ENCODE peak calls at places on chromosomes 13 and 19, in six cellular contexts. One of them, this sample, is unnamed.

GRCh38 chr19:34900245-34900644 is 26.5 kb upstream of the ZNF30 start:
- DNase-seq in A549: no peak
- DNase-seq in tibial nerve: no peak
- DNase-seq in IMR-90: no peak
- DNase-seq in AG04450: no peak
- DNase-seq in lower lobe of right lung: no peak
- DNase-seq in this sample: no peak

GRCh38 chr13:89267734-89268133 is 1596.6 kb downstream of the SLITRK5 start:
- DNase-seq in A549: no peak
- DNase-seq in tibial nerve: no peak
- DNase-seq in IMR-90: no peak
- DNase-seq in AG04450: no peak
- DNase-seq in lower lobe of right lung: no peak
- DNase-seq in this sample: no peak

GRCh38 chr13:48132961-48133360 is 38.1 kb upstream of the MED4 start:
- DNase-seq in A549: no peak
- DNase-seq in tibial nerve: no peak
- DNase-seq in IMR-90: no peak
- DNase-seq in AG04450: no peak
- DNase-seq in lower lobe of right lung: no peak
- DNase-seq in this sample: no peak

GRCh38 chr13:37640499-37640898 is 41.9 kb upstream of the POSTN start:
- DNase-seq in A549: peak; percentile 4
- DNase-seq in tibial nerve: no peak
- DNase-seq in IMR-90: peak; percentile 86
- DNase-seq in AG04450: peak; percentile 55
- DNase-seq in lower lobe of right lung: no peak
- DNase-seq in this sample: no peak

GRCh38 chr19:31126236-31126635 is 223.0 kb downstream of the TSHZ3 start:
- DNase-seq in A549: no peak
- DNase-seq in tibial nerve: no peak
- DNase-seq in IMR-90: no peak
- DNase-seq in AG04450: no peak
- DNase-seq in lower lobe of right lung: no peak
- DNase-seq in this sample: peak; percentile 15

GRCh38 chr13:48586591-48587103 is 53.8 kb upstream of the RCBTB2 start:
- DNase-seq in A549: no peak
- DNase-seq in tibial nerve: no peak
- DNase-seq in IMR-90: peak; percentile 11
- DNase-seq in AG04450: no peak
- DNase-seq in lower lobe of right lung: no peak
- DNase-seq in this sample: no peak

GRCh38 chr19:2048104-2048958 is 2.7 kb downstream of the MKNK2 start:
- DNase-seq in A549: no peak
- DNase-seq in tibial nerve: no peak
- DNase-seq in IMR-90: no peak
- DNase-seq in AG04450: no peak
- DNase-seq in lower lobe of right lung: no peak
- DNase-seq in this sample: no peak

GRCh38 chr13:41488124-41488523 is 30.8 kb downstream of the RGCC start:
- DNase-seq in A549: no peak
- DNase-seq in tibial nerve: no peak
- DNase-seq in IMR-90: no peak
- DNase-seq in AG04450: no peak
- DNase-seq in lower lobe of right lung: no peak
- DNase-seq in this sample: no peak

GRCh38 chr13:42985312-42986175 is 6.5 kb downstream of the EPSTI1 start:
- DNase-seq in A549: no peak
- DNase-seq in tibial nerve: no peak
- DNase-seq in IMR-90: no peak
- DNase-seq in AG04450: no peak
- DNase-seq in lower lobe of right lung: no peak
- DNase-seq in this sample: no peak

GRCh38 chr13:99969934-99970760 is 1.4 kb downstream of the ZIC5 start:
- DNase-seq in A549: no peak
- DNase-seq in tibial nerve: no peak
- DNase-seq in IMR-90: no peak
- DNase-seq in AG04450: no peak
- DNase-seq in lower lobe of right lung: no peak
- DNase-seq in this sample: no peak

GRCh38 chr13:40031031-40031430 is 375.6 kb downstream of the COG6 start:
- DNase-seq in A549: no peak
- DNase-seq in tibial nerve: no peak
- DNase-seq in IMR-90: peak; percentile 16
- DNase-seq in AG04450: peak; percentile 2
- DNase-seq in lower lobe of right lung: no peak
- DNase-seq in this sample: no peak

GRCh38 chr19:46355234-46355990 is 8.5 kb downstream of the PPP5C start:
- DNase-seq in A549: no peak
- DNase-seq in tibial nerve: no peak
- DNase-seq in IMR-90: no peak
- DNase-seq in AG04450: no peak
- DNase-seq in lower lobe of right lung: no peak
- DNase-seq in this sample: no peak

GRCh38 chr19:10419646-10420443 is 493 bp upstream of the PDE4A start:
- DNase-seq in A549: peak; percentile 70
- DNase-seq in tibial nerve: no peak
- DNase-seq in IMR-90: peak; percentile 61
- DNase-seq in AG04450: no peak
- DNase-seq in lower lobe of right lung: no peak
- DNase-seq in this sample: no peak

GRCh38 chr13:80962855-80963254 is 621.9 kb upstream of the SPRY2 start:
- DNase-seq in A549: no peak
- DNase-seq in tibial nerve: no peak
- DNase-seq in IMR-90: no peak
- DNase-seq in AG04450: no peak
- DNase-seq in lower lobe of right lung: no peak
- DNase-seq in this sample: no peak

GRCh38 chr19:33158365-33158764 is 26.5 kb downstream of the WDR88 start:
- DNase-seq in A549: no peak
- DNase-seq in tibial nerve: no peak
- DNase-seq in IMR-90: no peak
- DNase-seq in AG04450: no peak
- DNase-seq in lower lobe of right lung: no peak
- DNase-seq in this sample: no peak

GRCh38 chr13:44068737-44069136 is 189.0 kb downstream of the LACC1 start:
- DNase-seq in A549: no peak
- DNase-seq in tibial nerve: no peak
- DNase-seq in IMR-90: peak; percentile 86
- DNase-seq in AG04450: peak; percentile 39
- DNase-seq in lower lobe of right lung: no peak
- DNase-seq in this sample: no peak

GRCh38 chr13:24683833-24684599 is 3.8 kb downstream of the ATP12A start:
- DNase-seq in A549: peak; percentile 61
- DNase-seq in tibial nerve: peak; percentile 41
- DNase-seq in IMR-90: peak; percentile 23
- DNase-seq in AG04450: no peak
- DNase-seq in lower lobe of right lung: peak; percentile 65
- DNase-seq in this sample: no peak

GRCh38 chr13:109941951-109942350 is 155.6 kb upstream of the IRS2 start:
- DNase-seq in A549: no peak
- DNase-seq in tibial nerve: no peak
- DNase-seq in IMR-90: peak; percentile 48
- DNase-seq in AG04450: no peak
- DNase-seq in lower lobe of right lung: no peak
- DNase-seq in this sample: no peak

GRCh38 chr13:77422724-77423123 is 95.8 kb upstream of the MYCBP2 start:
- DNase-seq in A549: no peak
- DNase-seq in tibial nerve: no peak
- DNase-seq in IMR-90: no peak
- DNase-seq in AG04450: no peak
- DNase-seq in lower lobe of right lung: no peak
- DNase-seq in this sample: no peak

GRCh38 chr13:61156753-61157152 is 258.9 kb downstream of the PCDH20 start:
- DNase-seq in A549: no peak
- DNase-seq in tibial nerve: no peak
- DNase-seq in IMR-90: no peak
- DNase-seq in AG04450: no peak
- DNase-seq in lower lobe of right lung: no peak
- DNase-seq in this sample: no peak

GRCh38 chr13:114148521-114148855 is 16.1 kb upstream of the RASA3 start:
- DNase-seq in A549: no peak
- DNase-seq in tibial nerve: no peak
- DNase-seq in IMR-90: no peak
- DNase-seq in AG04450: no peak
- DNase-seq in lower lobe of right lung: peak; percentile 45
- DNase-seq in this sample: no peak

GRCh38 chr19:53034948-53035675 is 9.4 kb upstream of the ERVV-2 start:
- DNase-seq in A549: no peak
- DNase-seq in tibial nerve: no peak
- DNase-seq in IMR-90: no peak
- DNase-seq in AG04450: no peak
- DNase-seq in lower lobe of right lung: no peak
- DNase-seq in this sample: no peak

GRCh38 chr19:18932216-18932841 is 8.7 kb downstream of the HOMER3 start:
- DNase-seq in A549: peak; percentile 60
- DNase-seq in tibial nerve: peak; percentile 67
- DNase-seq in IMR-90: no peak
- DNase-seq in AG04450: no peak
- DNase-seq in lower lobe of right lung: peak; percentile 88
- DNase-seq in this sample: no peak
- H3K4me3 ChIP-seq in A549: no peak overlapping the region
- H3K4me3 ChIP-seq in tibial nerve: peak overlapping the region; percentile 32
- H3K4me3 ChIP-seq in IMR-90: no peak overlapping the region
- H3K4me3 ChIP-seq in AG04450: no peak overlapping the region
- H3K4me3 ChIP-seq in lower lobe of right lung: peak overlapping the region; percentile 28
- H3K4me3 ChIP-seq in this sample: no peak overlapping the region

DNA sequence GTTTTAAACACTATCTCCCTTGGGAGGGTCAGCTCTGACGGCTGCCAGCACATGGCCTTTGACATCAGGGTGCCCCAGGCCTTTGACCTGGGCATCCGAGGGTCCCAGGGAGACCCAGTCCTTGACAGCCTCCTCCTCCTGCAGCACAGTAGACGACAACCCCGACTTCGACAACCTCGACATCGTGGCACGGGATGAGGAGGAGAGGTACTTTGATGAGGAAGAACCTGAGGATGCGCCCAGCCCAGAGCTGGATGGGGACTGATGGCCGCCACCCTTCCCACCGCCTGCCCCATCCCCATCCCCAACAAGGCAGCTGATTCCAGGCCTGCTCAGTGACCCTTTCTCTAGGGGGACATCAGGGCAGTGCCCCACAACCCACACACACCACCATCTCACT is 12.5 kb downstream of the CCDC97 start:
- DNase-seq in A549: no peak
- DNase-seq in tibial nerve: no peak
- DNase-seq in IMR-90: no peak
- DNase-seq in AG04450: no peak
- DNase-seq in lower lobe of right lung: no peak
- DNase-seq in this sample: no peak
- H3K27ac ChIP-seq in A549: peak overlapping the region; percentile 81
- H3K27ac ChIP-seq in tibial nerve: peak overlapping the region; percentile 69
- H3K27ac ChIP-seq in IMR-90: peak overlapping the region; percentile 93
- H3K27ac ChIP-seq in AG04450: peak overlapping the region; percentile 100
- H3K27ac ChIP-seq in lower lobe of right lung: peak overlapping the region; percentile 86
- H3K27ac ChIP-seq in this sample: peak overlapping the region; percentile 97

GRCh38 chr19:6204212-6204611 is 68.7 kb downstream of the ACSBG2 start:
- DNase-seq in A549: no peak
- DNase-seq in tibial nerve: no peak
- DNase-seq in IMR-90: no peak
- DNase-seq in AG04450: no peak
- DNase-seq in lower lobe of right lung: no peak
- DNase-seq in this sample: no peak

GRCh38 chr19:6204866-6205723 is 69.6 kb downstream of the ACSBG2 start:
- DNase-seq in A549: no peak
- DNase-seq in tibial nerve: no peak
- DNase-seq in IMR-90: no peak
- DNase-seq in AG04450: no peak
- DNase-seq in lower lobe of right lung: peak; percentile 14
- DNase-seq in this sample: no peak

GRCh38 chr19:6198896-6199239 is 63.4 kb downstream of the ACSBG2 start:
- DNase-seq in A549: no peak
- DNase-seq in tibial nerve: no peak
- DNase-seq in IMR-90: no peak
- DNase-seq in AG04450: no peak
- DNase-seq in lower lobe of right lung: no peak
- DNase-seq in this sample: no peak

GRCh38 chr19:6196361-6196760 is 60.9 kb downstream of the ACSBG2 start:
- DNase-seq in A549: no peak
- DNase-seq in tibial nerve: no peak
- DNase-seq in IMR-90: no peak
- DNase-seq in AG04450: no peak
- DNase-seq in lower lobe of right lung: no peak
- DNase-seq in this sample: no peak

GRCh38 chr19:6199240-6199983 is 63.9 kb downstream of the ACSBG2 start:
- DNase-seq in A549: peak; percentile 98
- DNase-seq in tibial nerve: peak; percentile 96
- DNase-seq in IMR-90: peak; percentile 98
- DNase-seq in AG04450: peak; percentile 97
- DNase-seq in lower lobe of right lung: peak; percentile 99
- DNase-seq in this sample: peak; percentile 95
- TF ChIP-seq CTCF in A549: no peak
- TF ChIP-seq CTCF in tibial nerve: peak; percentile 46
- TF ChIP-seq CTCF in IMR-90: peak; percentile 29
- TF ChIP-seq CTCF in AG04450: peak; percentile 38
- TF ChIP-seq CTCF in lower lobe of right lung: peak; percentile 52
- TF ChIP-seq CTCF in this sample: peak; percentile 68

GRCh38 chr19:5439452-5439851 is 15.8 kb upstream of the ZNRF4 start:
- DNase-seq in A549: no peak
- DNase-seq in tibial nerve: no peak
- DNase-seq in IMR-90: no peak
- DNase-seq in AG04450: no peak
- DNase-seq in lower lobe of right lung: no peak
- DNase-seq in this sample: no peak
- H3K4me3 ChIP-seq in A549: no peak overlapping the region
- H3K4me3 ChIP-seq in tibial nerve: no peak overlapping the region
- H3K4me3 ChIP-seq in IMR-90: no peak overlapping the region
- H3K4me3 ChIP-seq in AG04450: no peak overlapping the region
- H3K4me3 ChIP-seq in lower lobe of right lung: no peak overlapping the region
- H3K4me3 ChIP-seq in this sample: no peak overlapping the region

GRCh38 chr19:13001502-13002388 is 6.5 kb downstream of the NFIX start:
- DNase-seq in A549: no peak
- DNase-seq in tibial nerve: no peak
- DNase-seq in IMR-90: no peak
- DNase-seq in AG04450: no peak
- DNase-seq in lower lobe of right lung: no peak
- DNase-seq in this sample: peak; percentile 85
- H3K27ac ChIP-seq in A549: no peak overlapping the region
- H3K27ac ChIP-seq in tibial nerve: peak overlapping the region; percentile 73
- H3K27ac ChIP-seq in IMR-90: peak overlapping the region; percentile 48
- H3K27ac ChIP-seq in AG04450: peak overlapping the region; percentile 21
- H3K27ac ChIP-seq in lower lobe of right lung: peak overlapping the region; percentile 83
- H3K27ac ChIP-seq in this sample: peak overlapping the region; percentile 98